ENCODE peak calls at places on chromosomes 4 and X, in four cellular contexts. F is neural progenitor cell, N is aorta, L is psoas muscle. V is an unnamed sample. For H3K4me1, the result is how much of the 10 kb centered on the place peaks cover.

GRCh38 chr4:53023640-53024299 is 161.7 kb downstream of the RASL11B start:
- DNase-seq in F (no peak), N (no peak), L (no peak), V (no peak)

GRCh38 chrX:101287402-101287801 is 3.7 kb downstream of the TAF7L start:
- DNase-seq in F (peak), N (no peak), L (no peak), V (no peak)

GRCh38 chr4:118326585-118326984 is 26.2 kb downstream of the PRSS12 start:
- DNase-seq in F (no peak), N (no peak), L (no peak), V (no peak)

GRCh38 chr4:162959056-162959455 is 207.6 kb downstream of the NAF1 start:
- DNase-seq in F (peak), N (no peak), L (no peak), V (no peak)

GRCh38 chrX:100409316-100410082 is 574 bp downstream of the PCDH19 start:
- DNase-seq in F (peak), N (no peak), L (no peak), V (no peak)

GRCh38 chr4:83890231-83890630 is 354.3 kb downstream of the GPAT3 start:
- DNase-seq in F (no peak), N (no peak), L (no peak), V (no peak)

GRCh38 chrX:43655961-43656494 is at the start of gene MAOA:
- DNase-seq in F (peak), N (peak), L (peak), V (peak)

GRCh38 chr4:169253087-169253675 is 17.6 kb downstream of the SH3RF1 start:
- DNase-seq in F (no peak), N (no peak), L (no peak), V (no peak)

GRCh38 chr4:35649784-35650183 is 594.5 kb downstream of the ARAP2 start:
- DNase-seq in F (no peak), N (no peak), L (no peak), V (no peak)

GRCh38 chrX:120144178-120144844 is 14.1 kb upstream of the RHOXF2 start:
- DNase-seq in F (peak), N (no peak), L (no peak), V (no peak)

GRCh38 chrX:67636532-67636931 is 92.7 kb downstream of the AR start:
- DNase-seq in F (no peak), N (no peak), L (no peak), V (no peak)

GRCh38 chrX:63050225-63050624 is 300.9 kb downstream of the SPIN4 start:
- DNase-seq in F (no peak), N (no peak), L (no peak), V (no peak)

GRCh38 chr4:88791274-88791673 is 93.6 kb upstream of the NAP1L5 start:
- DNase-seq in F (no peak), N (no peak), L (no peak), V (no peak)

GRCh38 chrX:41922125-41922521 is 1.2 kb downstream of the CASK start:
- DNase-seq in F (peak), N (no peak), L (no peak), V (no peak)

DNA sequence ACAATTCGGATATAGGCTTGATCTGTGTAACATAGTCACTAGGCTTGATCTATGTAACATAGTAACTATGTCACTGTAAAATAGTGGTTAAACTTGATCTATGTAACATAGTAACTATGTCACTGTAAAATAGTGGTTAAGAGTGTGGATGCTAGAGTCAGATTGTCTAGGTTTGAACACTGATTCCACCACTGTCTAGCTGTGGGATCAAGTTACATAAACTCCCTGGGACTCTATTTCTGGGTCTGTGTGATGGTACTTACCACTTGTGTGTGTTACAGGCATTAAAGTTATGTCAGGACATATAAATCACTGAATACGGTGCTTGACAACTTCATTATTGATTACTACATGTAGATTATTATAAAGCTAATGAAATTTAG is 9.6 kb upstream of the CCNG2 start:
- DNase-seq in F (no peak), N (no peak), L (no peak), V (no peak)
- H3K4me1 ChIP-seq in F (under half), N (under half), L (under half), V (under half)

DNA sequence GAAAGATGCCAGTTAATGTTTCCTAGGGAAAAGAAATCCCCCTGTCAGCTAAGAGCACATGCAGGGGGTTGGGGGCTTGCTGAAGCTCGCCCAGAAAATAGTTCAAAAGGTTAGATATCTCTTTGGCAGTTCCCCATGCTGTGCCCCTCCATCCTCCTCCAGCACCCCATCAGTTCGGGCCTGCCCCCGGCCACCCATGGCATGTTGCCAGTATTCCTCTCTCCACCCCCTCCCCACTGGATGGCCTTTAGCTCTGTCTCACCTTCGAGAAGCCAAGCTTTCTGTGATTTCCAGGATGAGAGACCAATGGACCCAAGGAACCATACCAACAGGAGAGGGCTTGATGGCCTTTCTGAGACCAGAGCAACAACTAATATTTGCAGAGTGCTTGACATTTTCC is 5.2 kb downstream of the RAB33A start:
- DNase-seq in F (no peak), N (no peak), L (no peak), V (no peak)
- H3K4me1 ChIP-seq in F (under half), N (under half), L (under half), V (under half)

DNA sequence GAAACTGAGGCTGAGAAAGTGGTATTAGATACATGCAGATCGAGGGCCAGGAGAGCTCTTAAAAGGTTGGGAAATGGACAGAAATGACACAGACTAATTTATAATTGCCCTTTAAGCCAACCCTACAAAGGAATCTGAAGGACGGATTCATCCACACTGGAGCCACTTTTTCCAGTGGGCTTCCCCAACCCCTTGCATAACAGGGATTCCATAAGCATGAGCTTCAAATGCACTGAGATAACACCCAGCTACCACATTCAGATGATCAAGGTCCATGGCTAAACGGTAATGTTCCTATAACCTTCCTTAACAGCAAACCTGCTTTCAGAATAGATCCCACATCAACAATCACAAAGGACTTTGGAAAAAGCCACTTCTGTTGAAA is 34.2 kb downstream of the PLAC1 start:
- DNase-seq in F (no peak), N (no peak), L (no peak), V (no peak)
- H3K4me1 ChIP-seq in F (under half), N (under half), L (under half), V (under half)

GRCh38 chr4:183082053-183082452 is 17.0 kb upstream of the WWC2 start:
- DNase-seq in F (no peak), N (no peak), L (no peak), V (no peak)
- H3K4me1 ChIP-seq in F (under half), N (under half), L (under half), V (under half)

GRCh38 chr4:173262363-173262762 is 71.8 kb downstream of the HMGB2 start:
- DNase-seq in F (no peak), N (no peak), L (no peak), V (no peak)
- H3K4me1 ChIP-seq in F (under half), N (under half), L (under half), V (under half)

DNA sequence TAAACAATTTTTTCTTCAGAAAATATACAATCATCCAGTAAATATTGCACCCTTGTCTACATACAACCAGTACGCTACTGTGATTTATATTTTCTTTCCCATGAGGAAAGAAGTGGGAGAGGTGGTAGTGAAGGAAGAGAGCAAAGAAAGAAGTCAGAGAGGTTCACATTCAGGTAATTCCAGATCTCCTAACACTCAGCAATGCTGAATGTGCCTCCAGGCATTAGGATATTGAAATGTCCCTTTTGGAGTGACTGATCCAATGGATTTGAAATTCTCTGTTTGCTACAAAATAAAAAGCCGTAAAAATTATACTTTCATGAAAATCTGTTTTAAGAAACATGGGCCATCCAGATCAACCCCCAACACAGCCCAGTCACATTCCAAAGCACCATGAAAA is 211.9 kb upstream of the NR3C2 start:
- DNase-seq in F (no peak), N (no peak), L (no peak), V (no peak)
- H3K4me1 ChIP-seq in F (under half), N (under half), L (under half), V (under half)

DNA sequence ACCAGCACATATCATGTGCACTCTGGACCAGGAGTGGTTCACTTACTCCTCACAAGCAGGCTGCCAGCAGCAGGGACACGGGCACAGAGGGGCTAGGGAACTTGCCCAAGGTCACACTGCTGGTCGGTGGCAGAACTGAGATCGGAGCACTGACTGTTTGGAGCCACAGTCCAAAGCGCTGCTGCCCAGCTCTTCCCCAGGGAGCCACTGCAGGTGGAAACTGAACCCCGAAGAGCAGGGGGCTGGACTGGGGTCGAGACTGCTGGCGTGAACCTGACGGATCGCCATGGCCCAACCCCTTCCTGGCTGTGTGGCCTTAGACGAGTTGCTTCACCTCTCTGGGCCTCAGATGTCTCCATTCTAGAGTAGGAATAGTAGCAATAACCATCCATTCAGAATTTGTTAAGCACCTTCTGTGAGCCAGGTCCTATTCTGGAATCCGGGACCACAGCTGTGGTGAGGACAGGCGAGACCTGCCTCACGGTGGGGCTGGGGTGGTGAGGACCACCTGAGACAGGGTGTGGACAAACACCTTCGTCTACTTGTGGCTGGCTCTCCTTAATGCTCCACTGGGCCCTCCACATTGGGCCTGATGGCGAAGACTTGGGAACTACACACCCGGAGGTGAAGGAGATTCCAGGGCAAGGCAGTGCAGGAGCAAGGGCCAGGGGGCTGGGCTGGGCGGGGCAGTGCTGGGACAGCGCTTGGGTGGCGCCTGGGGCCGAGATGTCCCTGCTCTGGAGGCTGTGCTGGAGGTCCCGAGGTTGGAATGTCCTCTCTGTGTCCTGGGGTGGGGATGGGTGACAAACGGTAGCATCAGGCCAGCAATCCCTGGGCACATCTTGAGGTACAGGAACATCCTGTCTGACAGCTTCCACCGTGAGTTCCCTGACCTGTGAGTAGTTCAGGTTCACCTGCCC is 32.0 kb upstream of the KIAA0232 start:
- DNase-seq in F (no peak), N (no peak), L (no peak), V (no peak)
- H3K4me1 ChIP-seq in F (under half), N (under half), L (under half), V (half or more)

DNA sequence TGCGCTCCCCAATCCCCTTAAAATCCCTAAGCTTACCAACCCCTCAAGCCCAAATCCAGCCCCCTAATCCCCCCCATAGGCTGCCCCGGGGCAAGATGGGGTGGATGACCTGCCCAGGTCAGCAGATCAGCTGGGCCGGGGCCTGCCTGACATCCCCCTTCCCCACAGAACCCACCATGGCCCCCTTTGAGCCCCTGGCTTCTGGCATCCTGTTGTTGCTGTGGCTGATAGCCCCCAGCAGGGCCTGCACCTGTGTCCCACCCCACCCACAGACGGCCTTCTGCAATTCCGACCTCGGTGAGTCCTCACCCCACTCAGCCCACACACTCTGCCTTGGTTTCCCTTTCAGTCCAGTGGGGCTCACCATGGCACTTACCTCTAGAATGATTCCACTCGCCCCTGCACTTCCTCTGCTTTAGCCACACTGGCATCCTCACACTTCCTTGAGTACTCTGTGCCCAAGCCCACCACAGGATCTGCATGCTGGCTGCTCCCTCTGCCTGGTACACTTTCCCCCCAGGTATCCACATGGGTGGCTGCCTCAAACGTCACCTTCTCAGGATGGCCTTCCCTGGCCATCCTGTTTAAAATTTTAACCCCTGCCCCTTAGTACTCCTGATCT is 1.1 kb downstream of the TIMP1 start:
- DNase-seq in F (no peak), N (no peak), L (no peak), V (no peak)
- H3K4me1 ChIP-seq in F (under half), N (under half), L (under half), V (under half)

DNA sequence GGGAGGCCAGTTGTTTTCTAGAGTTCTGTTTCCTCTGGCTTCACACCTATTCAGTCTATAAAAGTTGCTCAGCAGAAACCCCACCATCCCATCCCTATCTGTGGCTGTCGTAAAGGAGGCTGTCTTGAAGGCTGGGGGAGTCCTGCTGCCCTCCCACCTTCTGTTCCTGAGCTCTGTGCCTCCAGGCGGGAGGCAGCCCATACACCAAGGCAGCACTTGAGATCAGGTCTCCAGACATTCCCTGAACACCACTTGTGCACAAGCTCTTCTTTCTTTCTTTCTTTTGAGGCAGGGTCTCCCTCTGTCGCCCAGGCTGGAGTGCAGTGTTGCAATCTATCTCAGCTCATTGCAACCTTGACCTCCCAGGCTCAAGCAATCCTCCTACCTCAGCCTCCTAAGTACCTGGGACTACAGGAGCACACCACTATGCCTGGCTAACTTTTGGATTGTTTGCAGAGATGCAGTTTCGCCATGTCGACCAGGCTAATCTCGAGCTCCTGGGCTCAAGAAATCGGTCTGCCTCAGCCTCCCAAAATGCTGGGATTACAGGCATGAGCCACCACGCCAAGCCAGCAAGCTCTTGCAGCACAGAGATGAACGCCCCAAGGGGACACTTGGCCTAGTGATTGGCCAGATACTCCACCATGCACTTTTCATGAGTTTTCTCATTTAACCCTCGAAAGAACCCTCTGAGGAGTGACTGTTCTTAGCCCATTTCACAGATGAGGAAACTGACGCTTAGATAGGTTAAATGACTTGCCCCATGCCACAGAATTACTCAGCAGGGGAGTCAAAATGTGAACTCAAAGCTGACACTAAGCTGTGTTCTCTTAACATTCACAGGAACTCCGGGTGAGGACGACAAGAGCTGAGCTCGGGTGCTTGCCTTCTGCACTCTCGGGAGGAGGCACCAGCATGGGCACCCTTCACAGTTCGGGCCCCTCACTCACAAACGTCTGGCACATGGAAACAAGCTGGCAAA is 55.8 kb upstream of the ENPP6 start:
- DNase-seq in F (no peak), N (no peak), L (no peak), V (no peak)
- H3K4me1 ChIP-seq in F (under half), N (under half), L (under half), V (under half)

GRCh38 chr4:107719211-107719926 is 665 bp downstream of the PAPSS1 start:
- DNase-seq in F (no peak), N (no peak), L (peak), V (peak)
- H3K4me1 ChIP-seq in F (under half), N (under half), L (under half), V (under half)

V was measured in thyroid gland.